ENCODE peak calls at places on chromosomes 5 and 9, in nine cellular contexts. U, J, F, P, A, Q, V, X and O are unnamed samples.

GRCh38 chr9:136748201-136748600 is at the start of gene LCN6:
- DNase-seq in U (no peak), J (no peak), F (no peak), P (peak), A (no peak), Q (no peak), V (no peak), X (no peak), O (no peak)

GRCh38 chr9:72476617-72477375 is 44.6 kb upstream of the TMC1 start:
- DNase-seq in U (peak), J (no peak), F (peak), P (no peak), A (no peak), Q (no peak), V (peak), X (peak), O (no peak)

GRCh38 chr5:14967166-14967565 is 95.6 kb upstream of the ANKH start:
- DNase-seq in U (no peak), J (no peak), F (no peak), P (no peak), A (no peak), Q (no peak), V (no peak), X (no peak), O (no peak)

GRCh38 chr5:122500245-122501086 is 188.4 kb downstream of the SNCAIP start:
- DNase-seq in U (peak), J (no peak), F (peak), P (no peak), A (no peak), Q (no peak), V (peak), X (no peak), O (no peak)

GRCh38 chr9:96604005-96604320 is 15.7 kb downstream of the CDC14B start:
- DNase-seq in U (no peak), J (no peak), F (no peak), P (no peak), A (no peak), Q (no peak), V (no peak), X (no peak), O (no peak)

GRCh38 chr5:55241756-55242155 is 8.3 kb upstream of the CCNO start:
- DNase-seq in U (no peak), J (peak), F (no peak), P (no peak), A (no peak), Q (no peak), V (no peak), X (no peak), O (no peak)

GRCh38 chr9:78406146-78406545 is 109.2 kb downstream of the PSAT1 start:
- DNase-seq in U (no peak), J (no peak), F (no peak), P (no peak), A (no peak), Q (no peak), V (no peak), X (no peak), O (no peak)

GRCh38 chr5:64612349-64612961 is 77.8 kb upstream of the SHISAL2B start:
- DNase-seq in U (peak), J (peak), F (peak), P (no peak), A (no peak), Q (no peak), V (no peak), X (no peak), O (no peak)

GRCh38 chr9:135698767-135699166 is 514 bp downstream of the SOHLH1 start:
- DNase-seq in U (no peak), J (no peak), F (no peak), P (no peak), A (no peak), Q (no peak), V (no peak), X (no peak), O (no peak)

GRCh38 chr9:72791436-72791835 is 161.4 kb downstream of the ALDH1A1 start:
- DNase-seq in U (no peak), J (no peak), F (no peak), P (no peak), A (no peak), Q (no peak), V (no peak), X (no peak), O (no peak)

GRCh38 chr5:177132504-177133118 is 962 bp upstream of the NSD1 start:
- DNase-seq in U (no peak), J (no peak), F (no peak), P (no peak), A (no peak), Q (no peak), V (no peak), X (no peak), O (peak)

GRCh38 chr5:141484499-141485304 is at the start of gene PCDHGC4:
- DNase-seq in U (no peak), J (no peak), F (no peak), P (no peak), A (no peak), Q (no peak), V (no peak), X (no peak), O (no peak)

GRCh38 chr9:76240578-76240977 is 153.6 kb downstream of the RFK start:
- DNase-seq in U (no peak), J (no peak), F (no peak), P (no peak), A (no peak), Q (no peak), V (no peak), X (no peak), O (no peak)

GRCh38 chr9:81915801-81916505 is 12.3 kb upstream of the SPATA31D4 start:
- DNase-seq in U (no peak), J (no peak), F (no peak), P (no peak), A (no peak), Q (no peak), V (no peak), X (no peak), O (no peak)

GRCh38 chr9:116087751-116088194 is 65.8 kb upstream of the PAPPA start:
- DNase-seq in U (peak), J (no peak), F (peak), P (no peak), A (no peak), Q (no peak), V (peak), X (no peak), O (no peak)

GRCh38 chr5:55771175-55771655 is 33.4 kb downstream of the DDX4 start:
- DNase-seq in U (no peak), J (no peak), F (no peak), P (no peak), A (no peak), Q (no peak), V (no peak), X (no peak), O (no peak)

GRCh38 chr5:115309751-115310370 is 13.4 kb upstream of the CCDC112 start:
- DNase-seq in U (no peak), J (no peak), F (peak), P (no peak), A (no peak), Q (no peak), V (no peak), X (no peak), O (no peak)

GRCh38 chr5:142246263-142246662 is 78.6 kb downstream of the SPRY4 start:
- DNase-seq in U (no peak), J (no peak), F (peak), P (no peak), A (no peak), Q (no peak), V (peak), X (no peak), O (peak)

GRCh38 chr9:14903040-14903439 is 7.2 kb downstream of the FREM1 start:
- DNase-seq in U (no peak), J (no peak), F (no peak), P (no peak), A (no peak), Q (no peak), V (no peak), X (no peak), O (no peak)

GRCh38 chr5:100643473-100643872 is 108.3 kb downstream of the FAM174A start:
- DNase-seq in U (no peak), J (no peak), F (no peak), P (no peak), A (no peak), Q (no peak), V (no peak), X (no peak), O (no peak)

GRCh38 chr5:75435101-75435500 is 76.3 kb downstream of the CERT1 start:
- DNase-seq in U (no peak), J (no peak), F (peak), P (no peak), A (no peak), Q (no peak), V (no peak), X (no peak), O (no peak)

GRCh38 chr9:88990721-88991065 is 575 bp upstream of the S1PR3 start:
- DNase-seq in U (peak), J (no peak), F (no peak), P (peak), A (no peak), Q (no peak), V (no peak), X (no peak), O (no peak)

GRCh38 chr9:118091676-118092490 is 387.7 kb downstream of the TLR4 start:
- DNase-seq in U (no peak), J (no peak), F (no peak), P (no peak), A (no peak), Q (no peak), V (no peak), X (no peak), O (no peak)

GRCh38 chr9:131500377-131500776 is 2.3 kb upstream of the POMT1 start:
- DNase-seq in U (no peak), J (no peak), F (no peak), P (no peak), A (no peak), Q (no peak), V (no peak), X (peak), O (no peak)

GRCh38 chr5:91840412-91840811 is 457.3 kb upstream of the ARRDC3 start:
- DNase-seq in U (no peak), J (no peak), F (no peak), P (no peak), A (no peak), Q (no peak), V (no peak), X (no peak), O (no peak)

GRCh38 chr5:34586117-34586885 is 69.8 kb upstream of the RAI14 start:
- DNase-seq in U (peak), J (no peak), F (peak), P (no peak), A (no peak), Q (no peak), V (no peak), X (no peak), O (no peak)

GRCh38 chr9:6567140-6567591 is 78.4 kb downstream of the GLDC start:
- DNase-seq in U (peak), J (no peak), F (peak), P (no peak), A (no peak), Q (no peak), V (peak), X (no peak), O (no peak)

GRCh38 chr9:98598861-98599260 is 109.9 kb downstream of the GABBR2 start:
- DNase-seq in U (no peak), J (no peak), F (no peak), P (no peak), A (peak), Q (no peak), V (no peak), X (no peak), O (no peak)

GRCh38 chr9:38284768-38285080 is 107.8 kb upstream of the ALDH1B1 start:
- DNase-seq in U (no peak), J (no peak), F (no peak), P (no peak), A (no peak), Q (no peak), V (no peak), X (no peak), O (no peak)

GRCh38 chr9:4366649-4367330 is 66.9 kb upstream of the GLIS3 start:
- DNase-seq in U (peak), J (peak), F (peak), P (no peak), A (no peak), Q (no peak), V (peak), X (peak), O (no peak)

GRCh38 chr5:74179183-74179582 is 461.3 kb downstream of the ENC1 start:
- DNase-seq in U (no peak), J (no peak), F (peak), P (no peak), A (no peak), Q (no peak), V (peak), X (no peak), O (no peak)

GRCh38 chr9:133421615-133422542 is at the start of gene ADAMTS13:
- DNase-seq in U (peak), J (no peak), F (peak), P (no peak), A (no peak), Q (peak), V (no peak), X (no peak), O (no peak)

GRCh38 chr5:146529984-146530383 is 14.0 kb upstream of the GPR151 start:
- DNase-seq in U (no peak), J (no peak), F (no peak), P (no peak), A (no peak), Q (no peak), V (no peak), X (no peak), O (no peak)

GRCh38 chr9:69919461-69920061 is 98.9 kb downstream of the CFAP95 start:
- DNase-seq in U (peak), J (no peak), F (peak), P (no peak), A (no peak), Q (peak), V (peak), X (no peak), O (no peak)

GRCh38 chr5:33237471-33237870 is 203.3 kb upstream of the TARS1 start:
- DNase-seq in U (no peak), J (no peak), F (no peak), P (no peak), A (no peak), Q (no peak), V (no peak), X (peak), O (no peak)

GRCh38 chr9:129494113-129494789 is 126.7 kb downstream of the C9orf50 start:
- DNase-seq in U (no peak), J (peak), F (no peak), P (no peak), A (no peak), Q (no peak), V (no peak), X (no peak), O (no peak)

DNA sequence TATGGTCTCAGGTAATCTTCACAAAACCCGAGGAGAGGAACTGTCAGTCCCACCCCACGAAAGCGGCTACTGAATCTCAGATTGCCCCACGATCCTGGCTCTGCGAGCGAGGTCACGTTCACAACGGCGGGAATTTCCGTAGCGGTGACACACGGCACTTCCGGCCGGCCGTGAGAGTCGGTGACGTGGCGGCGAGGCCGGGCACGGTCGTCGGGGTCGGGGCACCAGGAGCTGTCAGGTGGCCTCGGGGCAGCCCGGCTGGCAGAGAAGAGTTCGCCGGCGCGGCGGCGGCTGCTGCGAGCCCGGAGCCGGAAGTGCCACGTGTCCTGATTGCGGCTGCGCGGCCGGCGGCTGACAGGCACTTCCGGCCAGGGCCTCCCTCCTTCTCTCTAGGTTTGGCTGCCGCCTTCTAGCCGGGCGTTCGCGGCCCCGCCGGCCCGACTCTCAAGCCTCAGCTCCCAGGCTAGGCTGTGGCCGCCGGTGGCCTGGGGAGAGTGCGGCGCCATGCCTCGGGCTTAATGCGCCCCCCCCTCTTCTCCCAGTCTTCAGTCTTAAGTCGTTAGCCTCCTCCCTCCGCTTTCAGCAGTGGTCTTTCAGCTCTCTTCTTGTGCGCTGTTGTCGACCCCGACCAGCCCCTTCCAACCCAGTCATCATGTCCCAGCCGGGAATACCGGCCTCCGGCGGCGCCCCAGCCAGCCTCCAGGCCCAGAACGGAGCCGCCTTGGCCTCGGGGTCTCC is at the start of gene SEC24A:
- DNase-seq in U (peak), J (peak), F (peak), P (peak), A (peak), Q (peak), V (peak), X (peak), O (peak)
- TF ChIP-seq POLR2A in U (peak), J (peak), F (peak), P (peak), A (no peak), Q (peak), V (peak), X (peak), O (peak)

GRCh38 chr5:69099302-69099701 is 5.5 kb downstream of the SLC30A5 start:
- DNase-seq in U (no peak), J (no peak), F (no peak), P (no peak), A (no peak), Q (no peak), V (no peak), X (no peak), O (no peak)

GRCh38 chr5:69092969-69093368 is 845 bp upstream of the SLC30A5 start:
- DNase-seq in U (no peak), J (no peak), F (no peak), P (no peak), A (no peak), Q (no peak), V (no peak), X (no peak), O (no peak)

GRCh38 chr5:69091771-69092170 is 2.0 kb upstream of the SLC30A5 start:
- DNase-seq in U (no peak), J (no peak), F (no peak), P (no peak), A (no peak), Q (no peak), V (no peak), X (no peak), O (no peak)

GRCh38 chr5:69093771-69094570 is at the start of gene SLC30A5:
- DNase-seq in U (peak), J (peak), F (peak), P (peak), A (peak), Q (peak), V (peak), X (peak), O (peak)
- TF ChIP-seq POLR2A in U (peak), J (peak), F (peak), P (peak), A (no peak), Q (peak), V (peak), X (peak), O (peak)

GRCh38 chr5:81234299-81234698 is 1.2 kb downstream of the CKMT2 start:
- DNase-seq in U (no peak), J (no peak), F (no peak), P (no peak), A (no peak), Q (no peak), V (no peak), X (no peak), O (no peak)
- TF ChIP-seq POLR2A in U (no peak), J (no peak), F (no peak), P (no peak), A (no peak), Q (no peak), V (no peak), X (no peak), O (no peak)

GRCh38 chr9:35096035-35096849 is at the start of gene PIGO:
- DNase-seq in U (peak), J (peak), F (peak), P (peak), A (peak), Q (peak), V (peak), X (peak), O (peak)
- TF ChIP-seq POLR2A in U (peak), J (peak), F (no peak), P (peak), A (no peak), Q (peak), V (no peak), X (peak), O (peak)

DNA sequence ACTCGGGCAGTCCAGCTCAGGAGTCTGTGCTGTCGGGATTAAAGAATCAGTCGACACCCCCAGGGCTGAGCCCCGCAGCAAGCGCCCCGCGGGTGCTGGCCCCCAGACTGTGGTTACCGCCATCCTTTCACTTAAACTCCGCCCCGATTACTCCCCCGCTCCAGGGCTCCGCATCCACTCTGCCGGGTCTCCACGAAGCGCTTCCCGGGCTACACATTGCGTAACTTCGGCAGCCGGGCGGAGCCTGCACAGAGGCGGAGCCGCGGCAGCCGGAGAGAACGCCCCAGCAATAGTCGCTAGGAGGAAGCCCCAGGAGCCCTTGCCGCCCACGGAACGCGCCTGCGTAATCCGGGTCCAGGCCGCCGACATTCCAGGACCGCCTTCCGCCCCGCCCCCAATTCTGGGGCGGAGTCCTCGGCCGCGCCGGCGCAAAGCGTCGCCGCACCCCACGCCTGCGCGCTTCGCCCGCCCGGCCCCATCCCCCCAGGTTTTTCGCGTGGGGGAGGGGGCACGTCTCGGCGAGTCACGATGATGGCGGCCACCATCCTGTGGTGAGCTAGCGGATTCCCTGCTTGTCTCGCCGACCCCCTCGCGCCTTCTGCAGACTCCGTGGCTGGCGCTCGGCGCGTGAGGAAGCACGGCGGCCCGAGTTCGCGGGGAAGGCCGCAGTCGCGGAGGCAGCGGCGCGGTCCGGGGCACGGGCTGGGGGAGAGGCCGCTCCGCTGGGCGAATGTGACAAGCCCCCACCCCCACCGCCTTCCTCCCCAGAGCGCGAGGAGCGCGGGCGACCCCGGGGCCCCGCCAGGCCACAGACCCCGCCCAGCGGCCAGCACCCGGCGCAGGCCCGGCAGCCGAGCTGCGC is at the start of gene RAD23B:
- DNase-seq in U (peak), J (peak), F (peak), P (peak), A (peak), Q (peak), V (peak), X (peak), O (peak)
- TF ChIP-seq POLR2A in U (peak), J (peak), F (peak), P (peak), A (no peak), Q (peak), V (peak), X (peak), O (peak)

DNA sequence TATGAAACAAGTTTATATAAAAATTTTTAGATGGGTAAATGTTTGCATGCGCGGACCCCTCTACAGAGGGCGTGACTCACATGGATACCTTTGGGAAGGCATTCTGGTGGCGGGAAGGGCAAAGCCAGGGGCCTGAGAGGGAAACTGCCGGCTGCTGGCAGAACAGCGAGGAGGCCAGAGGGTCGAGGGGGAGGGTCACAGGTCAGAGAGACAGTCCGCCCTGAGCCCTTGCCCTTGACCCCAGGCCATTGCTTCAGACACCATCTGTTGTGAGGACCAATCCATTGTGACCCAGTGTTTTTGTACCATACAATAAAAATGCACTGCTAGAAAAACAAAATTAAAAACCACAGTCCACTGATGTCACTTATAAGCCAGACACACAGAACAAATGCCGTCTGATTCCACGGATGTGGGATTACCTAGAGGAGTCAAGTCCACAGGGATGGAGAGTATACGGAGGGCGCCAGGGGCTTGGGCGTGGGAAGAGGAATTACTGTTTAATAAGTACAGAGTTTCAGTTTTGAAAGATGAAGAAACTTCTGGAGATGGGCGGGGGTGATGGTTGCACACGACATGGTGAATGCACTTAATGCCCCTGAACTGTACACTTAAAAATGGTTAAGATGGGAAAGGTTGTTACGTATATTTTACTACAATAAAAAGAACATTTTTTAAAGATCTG is 11.9 kb downstream of the BTNL9 start:
- DNase-seq in U (no peak), J (no peak), F (no peak), P (no peak), A (peak), Q (no peak), V (no peak), X (no peak), O (no peak)
- TF ChIP-seq POLR2A in U (no peak), J (no peak), F (no peak), P (no peak), A (no peak), Q (no peak), V (no peak), X (no peak), O (no peak)